ENCODE peak calls at places on chromosomes 13 and 19, in nine cellular contexts. R is right lobe of liver; I is activated CD4-positive, alpha-beta T cell treated with anti-CD3 and anti-CD28 coated beads, Interleukin-2, amount 50 U/mL, for 1 hour; S is GM20000; D is brain microvascular endothelial cell; Z is mammary epithelial cell; W is HFFc6; N is NCI-H226; Y is COR-L47. K is an unnamed sample.

GRCh38 chr19:7541828-7542443 is 6.4 kb downstream of the PNPLA6 start:
- DNase-seq in R (no peak), I (no peak), S (no peak), W (no peak), D (no peak), Y (no peak), Z (no peak), N (no peak), K (no peak)

GRCh38 chr13:41487222-41487621 is 29.9 kb downstream of the RGCC start:
- DNase-seq in N (no peak), Y (no peak), I (no peak), S (no peak), R (no peak), D (no peak), W (no peak), Z (no peak), K (no peak)

GRCh38 chr13:49279112-49279511 is 31.4 kb downstream of the CDADC1 start:
- DNase-seq in Z (no peak), Y (no peak), I (no peak), R (no peak), N (no peak), W (no peak), S (no peak), D (no peak), K (no peak)

GRCh38 chr13:77207943-77208342 is 119.0 kb downstream of the MYCBP2 start:
- DNase-seq in W (peak; percentile 68), S (no peak), N (no peak), D (peak; percentile 26), Y (no peak), Z (peak; percentile 82), R (no peak), I (no peak), K (no peak)

GRCh38 chr13:23806874-23807522 is 82.2 kb downstream of the MIPEP start:
- DNase-seq in D (no peak), N (no peak), Y (no peak), Z (no peak), S (no peak), I (no peak), R (no peak), W (no peak), K (no peak)

GRCh38 chr19:50203281-50204080 is at the start of gene MYH14:
- DNase-seq in N (no peak), R (peak; percentile 93), I (no peak), S (no peak), Z (no peak), D (peak; percentile 4), W (no peak), Y (no peak), K (no peak)

GRCh38 chr13:44230071-44230470 is 143.6 kb upstream of the SERP2 start:
- DNase-seq in Z (no peak), I (no peak), D (peak; percentile 35), R (no peak), S (no peak), W (no peak), Y (no peak), N (no peak), K (no peak)

GRCh38 chr13:50969691-50970090 is 60.1 kb downstream of the RNASEH2B start:
- DNase-seq in Y (peak; percentile 60), R (no peak), W (no peak), D (peak; percentile 7), S (no peak), Z (peak; percentile 16), N (peak; percentile 24), I (no peak), K (peak; percentile 14)

GRCh38 chr19:341386-342127 is 3.0 kb downstream of the MIER2 start:
- DNase-seq in I (no peak), D (no peak), R (no peak), S (no peak), N (no peak), Y (no peak), Z (no peak), W (no peak), K (no peak)

GRCh38 chr13:30121666-30122065 is 185.7 kb downstream of the KATNAL1 start:
- DNase-seq in Z (no peak), Y (no peak), D (no peak), W (no peak), R (no peak), S (no peak), I (no peak), N (no peak), K (no peak)

GRCh38 chr19:30132312-30133075 is 190.5 kb downstream of the URI1 start:
- DNase-seq in S (no peak), D (no peak), I (no peak), W (no peak), R (no peak), N (no peak), Y (no peak), Z (no peak), K (no peak)

GRCh38 chr13:89372193-89372592 is 1701.0 kb downstream of the SLITRK5 start:
- DNase-seq in I (no peak), R (no peak), N (no peak), W (no peak), Z (no peak), Y (no peak), S (no peak), D (no peak), K (no peak)

GRCh38 chr13:44796597-44797517 is 192.4 kb downstream of the NUFIP1 start:
- DNase-seq in R (no peak), W (no peak), Y (peak; percentile 61), I (no peak), D (no peak), S (no peak), Z (no peak), N (no peak), K (no peak)

GRCh38 chr19:15129856-15130580 is 22.8 kb downstream of the SYDE1 start:
- DNase-seq in W (no peak), I (peak; percentile 35), R (no peak), D (no peak), N (no peak), Y (no peak), Z (peak; percentile 89), S (no peak), K (no peak)

GRCh38 chr19:18992696-18993095 is 40.6 kb downstream of the SUGP2 start:
- DNase-seq in I (no peak), R (no peak), S (no peak), D (no peak), N (no peak), Y (no peak), W (no peak), Z (no peak), K (no peak)

GRCh38 chr13:45280751-45281634 is 60.0 kb downstream of the TPT1 start:
- DNase-seq in R (peak; percentile 69), D (peak; percentile 70), N (peak; percentile 85), S (peak; percentile 76), I (peak; percentile 34), W (peak; percentile 67), Z (peak; percentile 84), Y (peak; percentile 62), K (peak; percentile 92)

GRCh38 chr19:34317311-34317927 is 47.6 kb upstream of the GPI start:
- DNase-seq in D (no peak), Z (peak; percentile 13), I (no peak), Y (no peak), S (no peak), N (peak; percentile 56), W (no peak), R (no peak), K (no peak)

GRCh38 chr13:74839656-74840055 is 642.3 kb downstream of the TBC1D4 start:
- DNase-seq in N (no peak), I (no peak), W (peak; percentile 35), R (no peak), S (no peak), Y (no peak), Z (peak; percentile 42), D (peak; percentile 45), K (peak; percentile 17)

GRCh38 chr19:5141926-5142724 is 173.2 kb downstream of the KDM4B start:
- DNase-seq in R (peak; percentile 19), I (no peak), W (no peak), D (no peak), S (no peak), N (no peak), Z (no peak), Y (no peak), K (no peak)

GRCh38 chr13:78978381-78978998 is 319.5 kb upstream of the OBI1 start:
- DNase-seq in S (peak; percentile 41), Z (peak; percentile 37), D (peak; percentile 68), N (peak; percentile 24), R (no peak), I (peak; percentile 9), W (peak; percentile 66), Y (peak; percentile 71), K (peak; percentile 73)

GRCh38 chr13:39364797-39365468 is 238.1 kb downstream of the LHFPL6 start:
- DNase-seq in S (no peak), Z (peak; percentile 76), Y (no peak), R (no peak), W (peak; percentile 17), N (peak; percentile 8), D (no peak), I (no peak), K (peak; percentile 5)

GRCh38 chr13:111467111-111467890 is 146.9 kb downstream of the TEX29 start:
- DNase-seq in N (no peak), I (no peak), W (no peak), Z (no peak), S (no peak), Y (no peak), R (no peak), D (no peak), K (no peak)

GRCh38 chr13:49585220-49586157 is at the start of gene RCBTB1:
- DNase-seq in N (peak; percentile 66), Y (peak; percentile 67), S (peak; percentile 97), W (no peak), R (peak; percentile 73), Z (peak; percentile 74), I (peak; percentile 62), D (peak; percentile 24), K (peak; percentile 70)

GRCh38 chr13:49357694-49358093 is 86.2 kb downstream of the CAB39L start:
- DNase-seq in Y (no peak), W (peak; percentile 55), R (no peak), S (no peak), D (peak; percentile 67), I (no peak), N (no peak), Z (no peak), K (no peak)

GRCh38 chr13:96089749-96090239 is at the start of gene HS6ST3:
- DNase-seq in W (no peak), S (peak; percentile 14), Y (peak; percentile 69), R (peak; percentile 49), Z (peak; percentile 14), I (no peak), N (no peak), D (no peak), K (peak; percentile 28)

GRCh38 chr13:31048521-31048920 is 113.2 kb downstream of the HSPH1 start:
- DNase-seq in Y (no peak), Z (no peak), D (no peak), N (peak; percentile 46), W (no peak), I (no peak), R (no peak), S (no peak), K (no peak)

GRCh38 chr13:110911880-110912279 is 3.0 kb downstream of the ANKRD10 start:
- DNase-seq in Y (no peak), D (no peak), N (peak; percentile 48), I (no peak), W (peak; percentile 40), S (no peak), R (no peak), Z (peak; percentile 85), K (peak; percentile 54)

GRCh38 chr13:93446256-93446655 is 219.6 kb downstream of the GPC6 start:
- DNase-seq in I (no peak), Y (no peak), N (no peak), S (no peak), W (no peak), R (no peak), D (no peak), Z (no peak), K (no peak)

GRCh38 chr13:40665754-40666057 is 735 bp downstream of the FOXO1 start:
- DNase-seq in Z (no peak), D (no peak), N (no peak), I (peak; percentile 46), S (peak; percentile 70), R (no peak), Y (no peak), W (no peak), K (no peak)

GRCh38 chr19:45376045-45376724 is 5.8 kb upstream of the ERCC2 start:
- DNase-seq in Y (no peak), N (peak; percentile 98), W (peak; percentile 92), Z (peak; percentile 53), I (no peak), S (no peak), D (peak; percentile 93), R (no peak), K (peak; percentile 87)

GRCh38 chr13:70816853-70817252 is 708.6 kb upstream of the KLHL1 start:
- DNase-seq in S (no peak), R (no peak), W (no peak), D (peak; percentile 22), Y (no peak), I (no peak), Z (no peak), N (no peak), K (no peak)